ENCODE peak calls at places on chromosomes 11 and 22, in seven cellular contexts. J, I, X, U, Y, P and W are unnamed samples.

GRCh38 chr11:47204633-47204989 is 10.2 kb upstream of the DDB2 start:
- DNase-seq in P (no peak), U (no peak), I (peak; percentile 28), X (no peak), Y (no peak), J (no peak), W (no peak)

GRCh38 chr11:130118165-130118564 is 41.4 kb upstream of the ST14 start:
- DNase-seq in J (no peak), I (no peak), Y (no peak), U (no peak), P (no peak), X (no peak), W (no peak)

GRCh38 chr22:35376728-35377472 is 4.0 kb upstream of the HMOX1 start:
- DNase-seq in Y (no peak), I (peak; percentile 96), P (peak; percentile 95), U (peak; percentile 94), J (peak; percentile 91), X (peak; percentile 94), W (peak; percentile 97)

GRCh38 chr11:112212710-112213109 is 13.5 kb upstream of the PTS start:
- DNase-seq in P (no peak), J (no peak), I (no peak), Y (no peak), X (no peak), U (no peak), W (no peak)

GRCh38 chr11:111185259-111185658 is 60.3 kb upstream of the POU2AF2 start:
- DNase-seq in J (no peak), X (no peak), I (no peak), U (no peak), P (no peak), Y (no peak), W (no peak)

GRCh38 chr11:107493117-107493516 is 35.5 kb upstream of the CWF19L2 start:
- DNase-seq in U (no peak), J (no peak), I (peak; percentile 31), Y (no peak), X (no peak), P (no peak), W (no peak)

GRCh38 chr22:49699476-49699875 is 128.2 kb downstream of the BRD1 start:
- DNase-seq in J (no peak), Y (no peak), I (no peak), P (no peak), U (no peak), X (no peak), W (no peak)

GRCh38 chr11:6646040-6646439 is 9.6 kb downstream of the DCHS1 start:
- DNase-seq in P (peak; percentile 51), J (no peak), X (peak; percentile 66), Y (no peak), U (no peak), I (no peak), W (peak; percentile 75)

GRCh38 chr11:12540075-12540685 is 134.0 kb upstream of the TEAD1 start:
- DNase-seq in Y (no peak), U (no peak), P (no peak), J (no peak), I (peak; percentile 38), X (no peak), W (no peak)

GRCh38 chr11:12539570-12539969 is 134.7 kb upstream of the TEAD1 start:
- DNase-seq in X (no peak), P (no peak), J (no peak), I (peak; percentile 29), Y (no peak), U (no peak), W (no peak)

GRCh38 chr11:12541588-12542151 is 132.6 kb upstream of the TEAD1 start:
- DNase-seq in Y (no peak), I (no peak), X (no peak), J (no peak), P (no peak), U (no peak), W (no peak)

GRCh38 chr11:12542186-12542935 is 131.9 kb upstream of the TEAD1 start:
- DNase-seq in U (no peak), I (no peak), J (no peak), P (no peak), X (no peak), Y (no peak), W (no peak)

DNA sequence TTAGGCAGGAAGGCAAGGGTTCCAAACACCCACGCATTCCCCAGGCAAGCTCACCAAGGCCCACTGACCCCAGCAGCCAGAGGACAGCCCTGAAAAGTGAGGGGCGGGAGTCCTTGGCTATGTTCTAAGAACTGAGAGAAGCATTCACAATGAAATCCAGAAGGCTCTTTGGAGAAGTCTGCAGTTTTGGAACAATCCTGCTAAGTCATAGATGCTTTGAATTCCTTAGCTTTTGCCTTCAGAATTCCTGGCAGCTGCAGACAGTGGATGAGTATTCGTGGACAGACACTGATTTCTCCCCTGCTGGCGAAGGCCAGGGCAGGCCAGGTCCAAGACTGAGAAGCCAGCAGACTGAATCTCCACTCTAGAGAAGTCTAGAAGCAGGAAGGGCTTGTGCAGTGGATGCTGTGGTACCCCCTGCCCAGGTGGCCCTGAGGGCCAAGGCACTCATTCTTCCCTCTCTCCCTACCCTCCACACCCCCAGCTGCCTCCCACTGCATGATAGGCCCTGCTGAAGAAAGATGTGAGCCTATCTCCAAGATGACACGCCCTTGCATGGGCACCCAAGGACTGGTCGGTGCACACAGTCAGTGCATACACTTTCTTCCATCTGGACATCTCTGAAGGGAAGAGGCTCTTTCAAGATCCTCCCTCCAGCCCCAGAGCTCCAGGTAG is 133.2 kb upstream of the TEAD1 start:
- DNase-seq in X (no peak), J (no peak), U (no peak), Y (no peak), I (peak; percentile 34), P (no peak), W (no peak)
- H3K4me1 ChIP-seq in X (peaks cover 46% of the 10 kb centered on the region), J (peaks cover 55% of the 10 kb centered on the region), U (peaks cover 22% of the 10 kb centered on the region), Y (peaks cover 52% of the 10 kb centered on the region), I (peaks cover 54% of the 10 kb centered on the region), P (no peaks in the 10 kb centered on the region), W (peaks cover 7% of the 10 kb centered on the region)

GRCh38 chr11:121657191-121657590 is 204.4 kb upstream of the SORL1-AS1 start:
- DNase-seq in X (no peak), Y (no peak), P (no peak), I (no peak), J (no peak), U (no peak), W (peak; percentile 20)

GRCh38 chr11:121654506-121655480 is 202.0 kb upstream of the SORL1-AS1 start:
- DNase-seq in I (no peak), X (no peak), U (no peak), Y (no peak), P (no peak), J (no peak), W (no peak)

GRCh38 chr11:121656333-121657090 is 203.7 kb upstream of the SORL1-AS1 start:
- DNase-seq in P (no peak), U (no peak), Y (no peak), J (no peak), X (no peak), I (no peak), W (no peak)

GRCh38 chr11:121652982-121653381 is 200.2 kb upstream of the SORL1-AS1 start:
- DNase-seq in X (no peak), J (no peak), P (no peak), U (no peak), Y (peak; percentile 60), I (no peak), W (no peak)

DNA sequence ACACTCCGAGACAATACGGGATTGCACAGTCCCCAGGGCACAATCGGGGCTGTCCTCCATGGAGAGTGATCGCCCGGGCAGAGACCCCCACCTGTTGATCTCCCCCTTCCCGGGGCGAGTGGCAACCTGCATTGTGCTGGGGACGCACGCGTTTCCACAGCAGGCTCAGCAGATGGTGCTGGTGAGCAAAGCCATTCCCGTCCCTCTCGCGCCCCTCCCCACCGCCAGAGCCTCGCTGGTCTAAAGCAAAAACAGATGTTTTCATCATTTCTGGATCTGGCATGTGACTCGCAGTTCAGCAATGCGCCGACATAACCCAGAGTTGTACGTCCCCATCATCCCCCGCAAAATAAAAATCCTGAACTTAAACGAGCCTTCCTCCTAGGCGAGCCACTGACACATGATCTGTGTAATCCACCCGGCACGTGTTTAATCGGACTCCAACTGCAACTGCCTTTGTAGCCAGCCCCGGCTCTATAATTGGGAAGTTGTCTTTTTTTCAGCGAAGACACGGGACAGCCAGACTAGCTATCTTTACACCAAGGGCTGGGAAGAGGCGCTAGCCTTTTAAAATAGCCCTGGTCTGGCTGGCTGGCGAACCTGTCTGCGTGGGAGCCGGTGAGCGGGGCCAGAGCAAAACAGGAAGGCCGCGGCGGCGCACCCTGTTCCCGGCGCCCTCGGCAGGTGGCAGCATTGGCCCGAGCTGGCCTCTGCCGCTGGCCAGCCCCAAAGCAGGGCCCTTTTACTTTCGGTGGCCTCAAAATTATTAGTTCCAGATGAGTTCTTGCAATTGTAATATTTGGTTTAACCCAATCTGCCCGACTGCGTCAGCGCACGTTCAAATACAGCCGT is 202.9 kb upstream of the SORL1-AS1 start:
- DNase-seq in P (peak; percentile 71), U (peak; percentile 81), X (peak; percentile 79), Y (peak; percentile 91), I (peak; percentile 73), J (peak; percentile 82), W (peak; percentile 85)
- TF ChIP-seq EP300 in P (no peak), U (no peak), X (peak; percentile 70), Y (peak; percentile 70), I (no peak), J (no peak), W (no peak)

GRCh38 chr22:22244337-22245250 is at the start of gene VPREB1:
- DNase-seq in U (no peak), X (no peak), P (no peak), Y (no peak), J (no peak), I (no peak), W (no peak)

GRCh38 chr22:22242488-22242887 is 2.1 kb upstream of the VPREB1 start:
- DNase-seq in X (no peak), Y (no peak), P (no peak), U (no peak), I (no peak), J (no peak), W (no peak)

GRCh38 chr22:22241554-22241898 is 3.1 kb upstream of the VPREB1 start:
- DNase-seq in I (no peak), X (no peak), P (no peak), J (no peak), Y (no peak), U (no peak), W (no peak)

GRCh38 chr22:22245256-22245909 is 797 bp downstream of the VPREB1 start:
- DNase-seq in X (no peak), J (no peak), U (no peak), I (no peak), Y (no peak), P (no peak), W (peak; percentile 60)

DNA sequence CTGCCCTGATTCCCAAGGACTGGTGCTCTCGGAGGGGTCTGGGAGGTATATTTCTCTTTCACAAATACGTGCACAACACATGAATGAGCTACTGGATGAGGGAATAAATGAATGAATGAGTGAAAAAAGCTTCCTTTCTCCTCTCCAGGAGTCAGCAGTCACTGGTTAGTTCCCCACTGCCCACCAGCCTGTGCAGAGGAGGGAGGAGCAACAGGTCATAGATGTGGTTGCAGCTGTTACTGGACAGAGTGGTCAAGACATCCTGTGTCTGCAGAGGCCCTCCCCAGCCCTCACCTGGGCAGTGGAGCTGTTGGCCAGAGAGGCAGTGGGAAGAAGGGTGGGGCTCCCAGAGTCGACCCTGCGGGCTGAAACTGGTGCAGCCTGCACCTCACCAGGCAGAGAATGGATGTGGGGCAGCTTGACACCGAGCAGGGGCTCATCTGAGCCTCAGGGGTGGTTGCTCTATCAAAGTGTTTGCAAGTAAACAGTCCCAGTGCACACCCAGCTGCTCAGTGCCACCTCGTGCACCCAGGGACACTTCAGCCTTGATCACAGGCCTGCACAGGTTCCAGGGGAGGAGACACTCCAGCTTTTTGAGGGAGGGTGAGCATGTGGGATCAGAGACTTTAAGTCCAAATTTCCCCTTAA is 1.4 kb upstream of the VPREB1 start:
- DNase-seq in J (no peak), U (no peak), Y (no peak), I (no peak), X (no peak), P (no peak), W (no peak)
- H3K4me1 ChIP-seq in J (no peaks in the 10 kb centered on the region), U (no peaks in the 10 kb centered on the region), Y (no peaks in the 10 kb centered on the region), I (no peaks in the 10 kb centered on the region), X (no peaks in the 10 kb centered on the region), P (no peaks in the 10 kb centered on the region), W (no peaks in the 10 kb centered on the region)

GRCh38 chr11:63586451-63587166 is 23.4 kb upstream of the PLAAT2 start:
- DNase-seq in I (no peak), J (no peak), P (no peak), U (no peak), Y (no peak), X (no peak), W (no peak)

GRCh38 chr11:63590024-63590788 is 24.0 kb downstream of the PLAAT3 start:
- DNase-seq in J (no peak), Y (no peak), X (no peak), I (no peak), P (no peak), U (no peak), W (no peak)

GRCh38 chr11:63583288-63583687 is 20.1 kb upstream of the PLAAT2 start:
- DNase-seq in X (no peak), U (no peak), P (no peak), Y (no peak), I (no peak), J (no peak), W (no peak)

GRCh38 chr11:63592975-63593395 is 21.2 kb downstream of the PLAAT3 start:
- DNase-seq in U (peak; percentile 18), J (no peak), I (peak; percentile 62), Y (peak; percentile 36), X (no peak), P (peak; percentile 37), W (no peak)

GRCh38 chr11:63589000-63589399 is 25.2 kb downstream of the PLAAT3 start:
- DNase-seq in U (no peak), X (no peak), J (no peak), I (no peak), P (no peak), Y (no peak), W (no peak)
- TF ChIP-seq EP300 in U (no peak), X (no peak), J (no peak), I (no peak), P (no peak), Y (no peak), W (no peak)